ENCODE peak calls at places on chromosomes 12 and 14, in four cellular contexts. X is Calu3, L is uterus, K is cardiac muscle cell. E is an unnamed sample.

GRCh38 chr14:64081174-64081746 is 212.9 kb downstream of the ESR2 start:
- DNase-seq in L (no peak), X (no peak), K (no peak), E (no peak)

GRCh38 chr12:124543052-124543590 is 24.3 kb downstream of the NCOR2 start:
- DNase-seq in L (no peak), X (peak; percentile 59), K (peak; percentile 49), E (no peak)

GRCh38 chr12:122206111-122206881 is 2.8 kb downstream of the B3GNT4 start:
- DNase-seq in L (no peak), K (no peak), X (no peak), E (no peak)

GRCh38 chr14:102579696-102580551 is 12.5 kb upstream of the RCOR1 start:
- DNase-seq in X (no peak), L (peak; percentile 33), K (peak; percentile 83), E (no peak)

GRCh38 chr14:69475194-69475818 is 9.2 kb upstream of the PLEKHD1 start:
- DNase-seq in L (no peak), K (peak; percentile 29), X (peak; percentile 48), E (no peak)

GRCh38 chr14:60363275-60363674 is 114.3 kb downstream of the PPM1A start:
- DNase-seq in L (no peak), X (no peak), K (no peak), E (no peak)

GRCh38 chr12:10740182-10740581 is 17.1 kb upstream of the YBX3 start:
- DNase-seq in X (peak; percentile 75), L (no peak), K (no peak), E (no peak)

GRCh38 chr12:55806982-55807381 is 10.5 kb downstream of the SARNP start:
- DNase-seq in X (no peak), K (no peak), L (no peak), E (no peak)

GRCh38 chr14:100004392-100004791 is 60.8 kb upstream of the EVL start:
- DNase-seq in L (no peak), K (no peak), X (no peak), E (no peak)

GRCh38 chr14:92847220-92848148 is 53.4 kb downstream of the GOLGA5 start:
- DNase-seq in X (no peak), L (no peak), K (no peak), E (no peak)

GRCh38 chr14:99168330-99168729 is 103.7 kb downstream of the BCL11B start:
- DNase-seq in L (no peak), X (no peak), K (no peak), E (no peak)

GRCh38 chr12:64256166-64256800 is 34.2 kb upstream of the KICS2 start:
- DNase-seq in X (peak; percentile 24), K (peak; percentile 81), L (no peak), E (no peak)

GRCh38 chr12:96136129-96136528 is 58.0 kb upstream of the ELK3 start:
- DNase-seq in X (peak; percentile 12), K (peak; percentile 88), L (no peak), E (peak; percentile 53)

GRCh38 chr12:130213249-130213648 is 51.0 kb downstream of the FZD10 start:
- DNase-seq in L (no peak), X (no peak), K (no peak), E (no peak)

GRCh38 chr14:51726166-51726899 is 74.6 kb downstream of the FRMD6 start:
- DNase-seq in X (no peak), K (peak; percentile 57), L (no peak), E (no peak)

GRCh38 chr12:52351196-52352059 is 15.9 kb downstream of the KRT85 start:
- DNase-seq in X (no peak), K (no peak), L (no peak), E (peak; percentile 42)

GRCh38 chr12:93572712-93573551 is 457 bp downstream of the SOCS2 start:
- DNase-seq in L (no peak), X (no peak), K (peak; percentile 48), E (peak; percentile 48)

GRCh38 chr14:30005114-30005698 is 77.6 kb upstream of the PRKD1 start:
- DNase-seq in L (no peak), K (peak; percentile 86), X (peak; percentile 8), E (no peak)

GRCh38 chr14:104479901-104480300 is 99.7 kb upstream of the C14orf180 start:
- DNase-seq in L (no peak), X (no peak), K (no peak), E (no peak)

GRCh38 chr12:76080729-76081415 is 3.6 kb downstream of the NAP1L1 start:
- DNase-seq in L (no peak), X (peak; percentile 18), K (no peak), E (no peak)

GRCh38 chr12:104182144-104182543 is 33.4 kb upstream of the TXNRD1 start:
- DNase-seq in L (peak; percentile 87), X (no peak), K (peak; percentile 98), E (peak; percentile 73)

GRCh38 chr12:1350055-1350933 is 244.1 kb downstream of the FBXL14 start:
- DNase-seq in X (peak; percentile 21), K (peak; percentile 34), L (no peak), E (no peak)

GRCh38 chr14:49339130-49339529 is 247.1 kb downstream of the RPS29 start:
- DNase-seq in K (no peak), L (no peak), X (no peak), E (no peak)

GRCh38 chr12:93526786-93527428 is 45.6 kb upstream of the SOCS2 start:
- DNase-seq in X (peak; percentile 76), K (peak; percentile 93), L (no peak), E (no peak)